ENCODE peak calls at places on chromosome 20, in eight cellular contexts. B is EL; M is CD4-positive, alpha-beta T cell; F is lung; V is mesendoderm; G is activated CD4-positive, alpha-beta T cell treated with anti-CD3 and anti-CD28 coated beads, Interleukin-2, amount 10 ng/mL, durations not matched to agents 7 days and 5 days; H is WERI-Rb-1; N is ELR. O is an unnamed sample.

GRCh38 chr20:38599410-38599882 is 2.2 kb upstream of the ARHGAP40 start:
- DNase-seq in B (peak; percentile 32), M (no peak), F (peak; percentile 83), V (peak; percentile 79), G (no peak), H (no peak), N (peak; percentile 22), O (no peak)

GRCh38 chr20:2276015-2276414 is 19.8 kb upstream of the TGM3 start:
- DNase-seq in B (no peak), M (no peak), F (no peak), V (no peak), G (no peak), H (no peak), N (no peak), O (no peak)

GRCh38 chr20:38125157-38126056 is 39.7 kb downstream of the TGM2 start:
- DNase-seq in B (no peak), M (no peak), F (peak; percentile 77), V (no peak), G (no peak), H (no peak), N (no peak), O (no peak)

GRCh38 chr20:51385941-51386530 is 156.5 kb downstream of the NFATC2 start:
- DNase-seq in B (peak; percentile 50), M (no peak), F (no peak), V (peak; percentile 74), G (peak; percentile 36), H (no peak), N (peak; percentile 70), O (no peak)

GRCh38 chr20:327041-327945 is 1.9 kb downstream of the SOX12 start:
- DNase-seq in B (peak; percentile 97), M (peak; percentile 62), F (peak; percentile 83), V (peak; percentile 97), G (peak; percentile 73), H (peak; percentile 96), N (peak; percentile 91), O (peak; percentile 83)

GRCh38 chr20:53550590-53551187 is 43.0 kb downstream of the ZNF217 start:
- DNase-seq in B (no peak), M (no peak), F (no peak), V (no peak), G (no peak), H (no peak), N (no peak), O (no peak)

GRCh38 chr20:37386505-37387201 is 40.7 kb downstream of the SRC start:
- DNase-seq in B (no peak), M (no peak), F (no peak), V (no peak), G (no peak), H (no peak), N (no peak), O (no peak)

GRCh38 chr20:46150982-46151381 is 32.9 kb downstream of the CD40 start:
- DNase-seq in B (no peak), M (no peak), F (no peak), V (no peak), G (no peak), H (no peak), N (no peak), O (no peak)

GRCh38 chr20:41155267-41155666 is 17.9 kb downstream of the PLCG1 start:
- DNase-seq in B (no peak), M (no peak), F (no peak), V (no peak), G (no peak), H (no peak), N (no peak), O (no peak)

GRCh38 chr20:56361888-56362287 is 3.1 kb downstream of the FAM210B start:
- DNase-seq in B (no peak), M (no peak), F (no peak), V (no peak), G (no peak), H (no peak), N (no peak), O (no peak)

GRCh38 chr20:1861347-1861987 is 33.7 kb upstream of the SIRPA start:
- DNase-seq in B (no peak), M (no peak), F (no peak), V (no peak), G (no peak), H (no peak), N (no peak), O (no peak)

GRCh38 chr20:62105592-62105991 is 16.7 kb upstream of the LSM14B start:
- DNase-seq in B (no peak), M (no peak), F (no peak), V (no peak), G (no peak), H (no peak), N (no peak), O (no peak)

GRCh38 chr20:47922280-47922675 is 137.0 kb upstream of the SULF2 start:
- DNase-seq in B (no peak), M (no peak), F (no peak), V (no peak), G (no peak), H (no peak), N (no peak), O (no peak)

GRCh38 chr20:57786304-57786942 is 76.6 kb upstream of the PMEPA1 start:
- DNase-seq in B (no peak), M (no peak), F (no peak), V (no peak), G (no peak), H (no peak), N (no peak), O (no peak)

GRCh38 chr20:50728981-50729874 is 2.2 kb upstream of the PARD6B start:
- DNase-seq in B (peak; percentile 31), M (no peak), F (peak; percentile 55), V (no peak), G (no peak), H (peak; percentile 38), N (peak; percentile 53), O (no peak)

GRCh38 chr20:46269372-46269771 is 38.9 kb downstream of the CDH22 start:
- DNase-seq in B (no peak), M (no peak), F (no peak), V (peak; percentile 31), G (no peak), H (no peak), N (no peak), O (no peak)

GRCh38 chr20:10357974-10358373 is 76.0 kb downstream of the MKKS start:
- DNase-seq in B (peak; percentile 8), M (no peak), F (no peak), V (peak; percentile 18), G (no peak), H (no peak), N (peak; percentile 39), O (no peak)

GRCh38 chr20:50175938-50176933 is 14.4 kb upstream of the CEBPB start:
- DNase-seq in B (no peak), M (no peak), F (no peak), V (no peak), G (no peak), H (no peak), N (no peak), O (no peak)

GRCh38 chr20:37640600-37641561 is 52.9 kb upstream of the CTNNBL1 start:
- DNase-seq in B (no peak), M (no peak), F (no peak), V (no peak), G (no peak), H (no peak), N (no peak), O (no peak)

GRCh38 chr20:58212636-58213035 is 15.8 kb downstream of the ANKRD60 start:
- DNase-seq in B (no peak), M (no peak), F (no peak), V (no peak), G (no peak), H (no peak), N (no peak), O (no peak)

GRCh38 chr20:20010639-20011500 is 6.3 kb upstream of the NAA20 start:
- DNase-seq in B (peak; percentile 29), M (no peak), F (no peak), V (no peak), G (no peak), H (no peak), N (peak; percentile 44), O (no peak)

GRCh38 chr20:53803492-53804155 is 210.0 kb upstream of the ZNF217 start:
- DNase-seq in B (no peak), M (no peak), F (no peak), V (no peak), G (no peak), H (no peak), N (no peak), O (no peak)

O was measured in dorsolateral prefrontal cortex.